ENCODE peak calls at places on chromosomes 5 and 9, in five cellular contexts. One of them, this sample, is unnamed.

GRCh38 chr5:174825587-174825986 is 101.2 kb downstream of the MSX2 start:
- DNase-seq in caudate nucleus: no peak
- DNase-seq in fibroblast of the aortic adventitia: peak
- DNase-seq in HuH-7.5: no peak
- DNase-seq in type B pancreatic cell: no peak
- DNase-seq in this sample: no peak

GRCh38 chr5:109689740-109690455 is at the start of gene MAN2A1:
- DNase-seq in caudate nucleus: peak
- DNase-seq in fibroblast of the aortic adventitia: peak
- DNase-seq in HuH-7.5: peak
- DNase-seq in type B pancreatic cell: peak
- DNase-seq in this sample: peak

GRCh38 chr5:181173420-181174342 is 26.3 kb downstream of the OR2V2 start:
- DNase-seq in caudate nucleus: no peak
- DNase-seq in fibroblast of the aortic adventitia: no peak
- DNase-seq in HuH-7.5: peak
- DNase-seq in type B pancreatic cell: no peak
- DNase-seq in this sample: no peak

GRCh38 chr5:124544366-124545055 is 201.9 kb downstream of the ZNF608 start:
- DNase-seq in caudate nucleus: no peak
- DNase-seq in fibroblast of the aortic adventitia: no peak
- DNase-seq in HuH-7.5: no peak
- DNase-seq in type B pancreatic cell: no peak
- DNase-seq in this sample: no peak

GRCh38 chr5:142866563-142867275 is 96.5 kb downstream of the ARHGAP26 start:
- DNase-seq in caudate nucleus: no peak
- DNase-seq in fibroblast of the aortic adventitia: peak
- DNase-seq in HuH-7.5: peak
- DNase-seq in type B pancreatic cell: no peak
- DNase-seq in this sample: no peak

GRCh38 chr5:44835693-44836092 is 26.9 kb downstream of the MRPS30 start:
- DNase-seq in caudate nucleus: no peak
- DNase-seq in fibroblast of the aortic adventitia: no peak
- DNase-seq in HuH-7.5: no peak
- DNase-seq in type B pancreatic cell: no peak
- DNase-seq in this sample: no peak

GRCh38 chr9:22813520-22813919 is 366.9 kb downstream of the DMRTA1 start:
- DNase-seq in caudate nucleus: no peak
- DNase-seq in fibroblast of the aortic adventitia: peak
- DNase-seq in HuH-7.5: no peak
- DNase-seq in type B pancreatic cell: no peak
- DNase-seq in this sample: no peak

GRCh38 chr9:106532616-106533015 is 330.4 kb upstream of the ZNF462 start:
- DNase-seq in caudate nucleus: no peak
- DNase-seq in fibroblast of the aortic adventitia: no peak
- DNase-seq in HuH-7.5: no peak
- DNase-seq in type B pancreatic cell: no peak
- DNase-seq in this sample: no peak